ENCODE peak calls at places on chromosomes 4 and X, in five cellular contexts. One of them, this sample, is unnamed. For H3K9me3, the result is how much of the 10 kb centered on the place peaks cover.

GRCh38 chr4:139901516-139902327 is 236.1 kb downstream of the MGST2 start:
- DNase-seq in suprapubic skin: no peak
- DNase-seq in A549: no peak
- DNase-seq in upper lobe of left lung: no peak
- DNase-seq in AG04450: no peak
- DNase-seq in this sample: no peak

GRCh38 chrX:42714981-42715688 is 62.8 kb downstream of the PPP1R2C start:
- DNase-seq in suprapubic skin: peak
- DNase-seq in A549: peak
- DNase-seq in upper lobe of left lung: no peak
- DNase-seq in AG04450: no peak
- DNase-seq in this sample: peak

GRCh38 chrX:39012561-39013209 is 211.4 kb downstream of the MID1IP1 start:
- DNase-seq in suprapubic skin: no peak
- DNase-seq in A549: no peak
- DNase-seq in upper lobe of left lung: no peak
- DNase-seq in AG04450: no peak
- DNase-seq in this sample: no peak

GRCh38 chr4:55475394-55476243 is 71.1 kb downstream of the CLOCK start:
- DNase-seq in suprapubic skin: no peak
- DNase-seq in A549: no peak
- DNase-seq in upper lobe of left lung: no peak
- DNase-seq in AG04450: peak
- DNase-seq in this sample: no peak

GRCh38 chr4:76060506-76060905 is 14.0 kb upstream of the ART3 start:
- DNase-seq in suprapubic skin: no peak
- DNase-seq in A549: no peak
- DNase-seq in upper lobe of left lung: no peak
- DNase-seq in AG04450: no peak
- DNase-seq in this sample: no peak

GRCh38 chr4:114807759-114808404 is 209.3 kb downstream of the UGT8 start:
- DNase-seq in suprapubic skin: no peak
- DNase-seq in A549: peak
- DNase-seq in upper lobe of left lung: no peak
- DNase-seq in AG04450: no peak
- DNase-seq in this sample: no peak

GRCh38 chr4:40995850-40996249 is 218.5 kb downstream of the APBB2 start:
- DNase-seq in suprapubic skin: no peak
- DNase-seq in A549: no peak
- DNase-seq in upper lobe of left lung: no peak
- DNase-seq in AG04450: no peak
- DNase-seq in this sample: no peak

GRCh38 chrX:120357186-120357585 is 4.7 kb upstream of the ATP1B4 start:
- DNase-seq in suprapubic skin: no peak
- DNase-seq in A549: no peak
- DNase-seq in upper lobe of left lung: no peak
- DNase-seq in AG04450: no peak
- DNase-seq in this sample: no peak

GRCh38 chr4:99462875-99463464 is 27.8 kb upstream of the ADH7 start:
- DNase-seq in suprapubic skin: no peak
- DNase-seq in A549: peak
- DNase-seq in upper lobe of left lung: no peak
- DNase-seq in AG04450: peak
- DNase-seq in this sample: no peak

GRCh38 chr4:16875487-16875886 is 23.0 kb downstream of the LDB2 start:
- DNase-seq in suprapubic skin: no peak
- DNase-seq in A549: no peak
- DNase-seq in upper lobe of left lung: no peak
- DNase-seq in AG04450: peak
- DNase-seq in this sample: no peak

GRCh38 chr4:15677507-15677988 is 4.1 kb upstream of the FAM200B start:
- DNase-seq in suprapubic skin: no peak
- DNase-seq in A549: peak
- DNase-seq in upper lobe of left lung: no peak
- DNase-seq in AG04450: no peak
- DNase-seq in this sample: no peak

GRCh38 chr4:15682340-15682725 is 706 bp downstream of the FAM200B start:
- DNase-seq in suprapubic skin: no peak
- DNase-seq in A549: no peak
- DNase-seq in upper lobe of left lung: no peak
- DNase-seq in AG04450: no peak
- DNase-seq in this sample: no peak

GRCh38 chr4:15682790-15683495 is 1.3 kb downstream of the FAM200B start:
- DNase-seq in suprapubic skin: no peak
- DNase-seq in A549: no peak
- DNase-seq in upper lobe of left lung: no peak
- DNase-seq in AG04450: no peak
- DNase-seq in this sample: no peak

GRCh38 chr4:15681372-15682339 is at the start of gene FAM200B:
- DNase-seq in suprapubic skin: peak
- DNase-seq in A549: peak
- DNase-seq in upper lobe of left lung: peak
- DNase-seq in AG04450: peak
- DNase-seq in this sample: peak

DNA sequence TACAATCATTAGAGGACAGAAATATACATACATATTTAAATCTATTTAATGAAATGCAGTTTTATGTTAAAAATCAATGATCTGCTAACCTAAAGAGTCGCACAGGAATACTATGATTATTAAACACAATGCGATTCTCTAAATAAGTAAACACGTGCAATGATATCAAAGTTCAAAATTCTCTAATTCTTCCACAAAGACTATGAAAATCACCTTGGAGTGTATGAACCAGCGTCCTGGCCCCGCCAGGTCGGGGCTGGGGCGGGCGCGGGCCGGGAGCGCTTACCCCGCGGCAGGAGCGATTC is 608 bp upstream of the FAM200B start:
- DNase-seq in suprapubic skin: no peak
- DNase-seq in A549: no peak
- DNase-seq in upper lobe of left lung: no peak
- DNase-seq in AG04450: no peak
- DNase-seq in this sample: no peak
- H3K9me3 ChIP-seq in suprapubic skin: under half
- H3K9me3 ChIP-seq in A549: under half
- H3K9me3 ChIP-seq in upper lobe of left lung: under half
- H3K9me3 ChIP-seq in AG04450: under half
- H3K9me3 ChIP-seq in this sample: under half

GRCh38 chrX:153377727-153378126 is 23.4 kb downstream of the PNMA6E start:
- DNase-seq in suprapubic skin: no peak
- DNase-seq in A549: no peak
- DNase-seq in upper lobe of left lung: no peak
- DNase-seq in AG04450: no peak
- DNase-seq in this sample: no peak

GRCh38 chrX:153379971-153380581 is 21.1 kb downstream of the PNMA6E start:
- DNase-seq in suprapubic skin: no peak
- DNase-seq in A549: no peak
- DNase-seq in upper lobe of left lung: no peak
- DNase-seq in AG04450: no peak
- DNase-seq in this sample: no peak

GRCh38 chrX:153380691-153381090 is 20.5 kb downstream of the PNMA6E start:
- DNase-seq in suprapubic skin: no peak
- DNase-seq in A549: no peak
- DNase-seq in upper lobe of left lung: no peak
- DNase-seq in AG04450: no peak
- DNase-seq in this sample: no peak

GRCh38 chrX:153379508-153379907 is 21.6 kb downstream of the PNMA6E start:
- DNase-seq in suprapubic skin: no peak
- DNase-seq in A549: no peak
- DNase-seq in upper lobe of left lung: no peak
- DNase-seq in AG04450: no peak
- DNase-seq in this sample: no peak

DNA sequence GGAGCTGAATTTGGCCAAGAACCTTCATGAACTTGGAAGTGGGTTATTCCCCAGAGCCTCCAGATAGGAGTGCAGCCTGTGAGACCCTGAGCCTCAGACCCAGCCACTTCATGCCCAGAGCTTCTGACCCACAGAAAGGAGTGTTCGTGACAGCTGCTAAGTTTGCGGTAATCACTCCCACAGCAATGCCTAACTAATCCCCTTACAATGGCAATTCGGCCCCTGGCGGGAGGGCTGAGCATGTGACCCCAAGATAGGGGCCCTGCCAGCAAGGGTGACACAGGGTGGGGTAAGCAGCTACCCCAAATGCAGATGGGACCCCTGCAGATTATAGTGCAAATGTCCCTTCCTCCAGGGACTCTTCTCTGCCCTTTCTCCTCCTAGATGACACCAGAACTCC is 22.5 kb downstream of the PNMA6E start:
- DNase-seq in suprapubic skin: no peak
- DNase-seq in A549: no peak
- DNase-seq in upper lobe of left lung: no peak
- DNase-seq in AG04450: no peak
- DNase-seq in this sample: no peak
- H3K9me3 ChIP-seq in suprapubic skin: under half
- H3K9me3 ChIP-seq in A549: under half
- H3K9me3 ChIP-seq in upper lobe of left lung: under half
- H3K9me3 ChIP-seq in AG04450: under half
- H3K9me3 ChIP-seq in this sample: under half

DNA sequence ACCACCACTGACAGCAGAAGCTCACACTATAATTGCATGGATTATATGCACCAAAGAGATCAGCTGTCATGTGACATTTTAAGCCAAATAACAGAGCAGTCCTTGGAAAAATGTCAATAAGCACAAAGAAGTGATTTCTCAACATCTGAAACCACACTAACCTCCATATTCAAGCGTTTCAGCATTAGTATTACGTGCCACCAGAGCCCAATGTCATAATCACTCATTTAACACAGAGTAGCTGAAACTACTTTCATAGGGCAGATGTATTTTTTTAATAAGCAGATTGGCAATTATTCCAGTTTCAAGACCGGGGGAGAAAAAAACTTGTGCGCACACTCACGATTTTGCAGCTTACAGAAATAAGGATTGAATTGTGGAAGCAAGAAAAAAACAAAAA is 76.6 kb downstream of the SH3KBP1 start:
- DNase-seq in suprapubic skin: no peak
- DNase-seq in A549: no peak
- DNase-seq in upper lobe of left lung: no peak
- DNase-seq in AG04450: no peak
- DNase-seq in this sample: no peak
- H3K9me3 ChIP-seq in suprapubic skin: under half
- H3K9me3 ChIP-seq in A549: under half
- H3K9me3 ChIP-seq in upper lobe of left lung: under half
- H3K9me3 ChIP-seq in AG04450: under half
- H3K9me3 ChIP-seq in this sample: under half

GRCh38 chrX:136205882-136206281 is 45.3 kb downstream of the MAP7D3 start:
- DNase-seq in suprapubic skin: peak
- DNase-seq in A549: no peak
- DNase-seq in upper lobe of left lung: no peak
- DNase-seq in AG04450: no peak
- DNase-seq in this sample: no peak

GRCh38 chrX:136203438-136203837 is 47.8 kb downstream of the MAP7D3 start:
- DNase-seq in suprapubic skin: no peak
- DNase-seq in A549: no peak
- DNase-seq in upper lobe of left lung: no peak
- DNase-seq in AG04450: no peak
- DNase-seq in this sample: no peak

GRCh38 chrX:136202889-136203288 is 48.3 kb downstream of the MAP7D3 start:
- DNase-seq in suprapubic skin: no peak
- DNase-seq in A549: peak
- DNase-seq in upper lobe of left lung: no peak
- DNase-seq in AG04450: no peak
- DNase-seq in this sample: no peak

GRCh38 chrX:136206916-136207315 is 44.3 kb downstream of the MAP7D3 start:
- DNase-seq in suprapubic skin: no peak
- DNase-seq in A549: no peak
- DNase-seq in upper lobe of left lung: no peak
- DNase-seq in AG04450: no peak
- DNase-seq in this sample: no peak

GRCh38 chrX:136204571-136204970 is 46.6 kb downstream of the MAP7D3 start:
- DNase-seq in suprapubic skin: peak
- DNase-seq in A549: peak
- DNase-seq in upper lobe of left lung: no peak
- DNase-seq in AG04450: no peak
- DNase-seq in this sample: no peak
- H3K9me3 ChIP-seq in suprapubic skin: under half
- H3K9me3 ChIP-seq in A549: under half
- H3K9me3 ChIP-seq in upper lobe of left lung: under half
- H3K9me3 ChIP-seq in AG04450: under half
- H3K9me3 ChIP-seq in this sample: under half

GRCh38 chr4:384311-385010 is 46.8 kb downstream of the ZNF141 start:
- DNase-seq in suprapubic skin: no peak
- DNase-seq in A549: no peak
- DNase-seq in upper lobe of left lung: no peak
- DNase-seq in AG04450: no peak
- DNase-seq in this sample: no peak
- H3K9me3 ChIP-seq in suprapubic skin: half or more
- H3K9me3 ChIP-seq in A549: under half
- H3K9me3 ChIP-seq in upper lobe of left lung: half or more
- H3K9me3 ChIP-seq in AG04450: half or more
- H3K9me3 ChIP-seq in this sample: under half

This sample was measured in T-helper 17 cell.